ENCODE peak calls at places on chromosomes 1 and 21, in four cellular contexts. H is HCT116, A is transverse colon, E is NB4. M is an unnamed sample.

GRCh38 chr1:97562096-97562495 is 358.7 kb downstream of the DPYD start:
- DNase-seq in H (no peak), A (no peak), E (no peak), M (no peak)

GRCh38 chr1:115717541-115717940 is 51.0 kb downstream of the CASQ2 start:
- DNase-seq in H (peak), A (peak), E (peak), M (peak)

GRCh38 chr1:4771721-4772120 is 117.3 kb downstream of the AJAP1 start:
- DNase-seq in H (no peak), A (no peak), E (no peak), M (no peak)

GRCh38 chr1:1550591-1551432 is 10.4 kb upstream of the TMEM240 start:
- DNase-seq in H (no peak), A (no peak), E (no peak), M (no peak)

GRCh38 chr21:46159841-46160562 is 4.6 kb upstream of the FTCD start:
- DNase-seq in H (no peak), A (no peak), E (no peak), M (peak)

GRCh38 chr1:226274138-226274537 is 34.8 kb downstream of the LIN9 start:
- DNase-seq in H (no peak), A (no peak), E (no peak), M (no peak)

GRCh38 chr1:237507005-237507404 is 383.7 kb downstream of the ZP4 start:
- DNase-seq in H (no peak), A (no peak), E (no peak), M (no peak)

GRCh38 chr1:200496937-200497336 is 87.1 kb upstream of the ZNF281 start:
- DNase-seq in H (no peak), A (no peak), E (no peak), M (no peak)

GRCh38 chr1:2352341-2353214 is 38.8 kb downstream of the MORN1 start:
- DNase-seq in H (no peak), A (no peak), E (no peak), M (no peak)

GRCh38 chr1:167165948-167166702 is 54.6 kb upstream of the POU2F1 start:
- DNase-seq in H (no peak), A (peak), E (no peak), M (no peak)

GRCh38 chr1:118097622-118098348 is 87.2 kb downstream of the SPAG17 start:
- DNase-seq in H (no peak), A (no peak), E (no peak), M (no peak)

GRCh38 chr21:38913120-38913975 is 107.6 kb downstream of the ETS2 start:
- DNase-seq in H (peak), A (peak), E (no peak), M (peak)

GRCh38 chr1:158002630-158003408 is 9.4 kb downstream of the KIRREL1 start:
- DNase-seq in H (no peak), A (no peak), E (no peak), M (no peak)

GRCh38 chr1:232571523-232571922 is 58.4 kb downstream of the SIPA1L2 start:
- DNase-seq in H (no peak), A (no peak), E (peak), M (no peak)

GRCh38 chr1:164611754-164612642 is 53.0 kb downstream of the PBX1 start:
- DNase-seq in H (peak), A (peak), E (no peak), M (peak)

GRCh38 chr1:40648928-40649591 is 16.4 kb downstream of the RIMS3 start:
- DNase-seq in H (no peak), A (no peak), E (no peak), M (no peak)

GRCh38 chr1:21696931-21697330 is 27.8 kb upstream of the RAP1GAP start:
- DNase-seq in H (no peak), A (no peak), E (no peak), M (no peak)

GRCh38 chr1:119582801-119583200 is 65.3 kb downstream of the ZNF697 start:
- DNase-seq in H (peak), A (peak), E (peak), M (no peak)

GRCh38 chr1:51583532-51583931 is 33.4 kb upstream of the OSBPL9 start:
- DNase-seq in H (no peak), A (no peak), E (no peak), M (peak)

GRCh38 chr1:11354893-11355593 is 82.0 kb downstream of the UBIAD1 start:
- DNase-seq in H (no peak), A (no peak), E (no peak), M (no peak)

GRCh38 chr1:193355179-193355578 is 168.8 kb upstream of the B3GALT2 start:
- DNase-seq in H (peak), A (no peak), E (peak), M (no peak)

GRCh38 chr1:182809414-182809957 is 19.9 kb downstream of the NPL start:
- DNase-seq in H (no peak), A (no peak), E (no peak), M (no peak)

GRCh38 chr1:231091853-231092301 is 51.8 kb upstream of the FAM89A start:
- DNase-seq in H (peak), A (peak), E (peak), M (no peak)

GRCh38 chr1:226679853-226680516 is 59.1 kb downstream of the ITPKB start:
- DNase-seq in H (no peak), A (peak), E (peak), M (peak)

GRCh38 chr21:16330340-16331319 is 600.8 kb downstream of the USP25 start:
- DNase-seq in H (peak), A (no peak), E (peak), M (peak)
- H3K4me3 ChIP-seq in H (no peak), A (no peak), E (no peak), M (peak)

DNA sequence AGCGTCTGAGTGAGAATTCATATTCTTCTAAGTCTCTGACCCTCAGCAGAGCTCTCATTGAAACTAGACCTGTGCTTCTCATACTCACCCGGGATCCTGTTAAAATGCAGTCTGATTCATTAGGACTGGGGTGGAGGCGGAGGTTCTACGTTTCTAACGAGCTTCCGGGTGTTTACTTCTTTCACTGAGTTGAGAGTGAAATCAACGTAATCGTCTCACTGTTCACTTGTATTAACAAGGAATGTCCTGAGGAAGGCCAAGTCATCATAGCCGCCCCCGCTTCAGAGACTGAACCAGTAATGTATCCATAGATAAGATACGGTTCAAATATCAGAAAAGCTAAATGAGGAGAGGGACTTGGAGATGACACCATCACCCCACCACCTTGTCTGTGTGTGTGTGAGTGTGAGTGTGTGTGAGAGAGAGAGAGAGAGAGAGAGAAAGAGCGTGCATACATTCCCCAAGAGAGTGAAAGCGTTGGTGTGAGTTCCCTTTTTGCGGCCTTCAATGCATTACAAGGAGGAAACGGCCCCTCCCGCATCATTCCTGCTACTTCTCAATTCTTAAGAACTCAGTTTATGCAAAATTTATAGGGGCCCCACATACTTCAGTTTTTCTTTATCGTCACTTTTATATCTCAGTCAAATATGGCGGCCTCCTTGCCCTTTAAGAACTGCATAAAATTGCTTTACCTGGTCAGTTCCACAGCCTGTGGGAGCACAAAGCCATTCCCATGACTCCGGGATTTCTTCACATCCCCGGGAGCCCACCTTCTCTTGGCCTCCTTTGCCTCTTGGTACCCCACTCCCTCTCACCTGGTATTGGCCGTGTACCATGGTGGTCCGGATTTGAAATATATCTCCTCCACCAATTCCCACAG is 19.8 kb downstream of the KMO start:
- DNase-seq in H (no peak), A (peak), E (peak), M (peak)
- TF ChIP-seq POLR2A in H (no peak), A (peak), E (peak), M (no peak)

GRCh38 chr1:39204441-39205081 is at the start of gene MACF1:
- DNase-seq in H (no peak), A (peak), E (peak), M (peak)
- TF ChIP-seq CTCF in H (no peak), A (peak), E (no peak), M (no peak)

GRCh38 chr1:15949453-15950245 is 26.3 kb downstream of the ZBTB17 start:
- DNase-seq in H (peak), A (peak), E (peak), M (peak)

GRCh38 chr1:15948091-15948591 is 27.8 kb downstream of the ZBTB17 start:
- DNase-seq in H (no peak), A (no peak), E (no peak), M (no peak)

GRCh38 chr1:15950302-15950701 is 25.6 kb downstream of the ZBTB17 start:
- DNase-seq in H (no peak), A (no peak), E (no peak), M (no peak)

GRCh38 chr1:15947382-15948090 is 28.4 kb downstream of the ZBTB17 start:
- DNase-seq in H (no peak), A (no peak), E (no peak), M (no peak)

DNA sequence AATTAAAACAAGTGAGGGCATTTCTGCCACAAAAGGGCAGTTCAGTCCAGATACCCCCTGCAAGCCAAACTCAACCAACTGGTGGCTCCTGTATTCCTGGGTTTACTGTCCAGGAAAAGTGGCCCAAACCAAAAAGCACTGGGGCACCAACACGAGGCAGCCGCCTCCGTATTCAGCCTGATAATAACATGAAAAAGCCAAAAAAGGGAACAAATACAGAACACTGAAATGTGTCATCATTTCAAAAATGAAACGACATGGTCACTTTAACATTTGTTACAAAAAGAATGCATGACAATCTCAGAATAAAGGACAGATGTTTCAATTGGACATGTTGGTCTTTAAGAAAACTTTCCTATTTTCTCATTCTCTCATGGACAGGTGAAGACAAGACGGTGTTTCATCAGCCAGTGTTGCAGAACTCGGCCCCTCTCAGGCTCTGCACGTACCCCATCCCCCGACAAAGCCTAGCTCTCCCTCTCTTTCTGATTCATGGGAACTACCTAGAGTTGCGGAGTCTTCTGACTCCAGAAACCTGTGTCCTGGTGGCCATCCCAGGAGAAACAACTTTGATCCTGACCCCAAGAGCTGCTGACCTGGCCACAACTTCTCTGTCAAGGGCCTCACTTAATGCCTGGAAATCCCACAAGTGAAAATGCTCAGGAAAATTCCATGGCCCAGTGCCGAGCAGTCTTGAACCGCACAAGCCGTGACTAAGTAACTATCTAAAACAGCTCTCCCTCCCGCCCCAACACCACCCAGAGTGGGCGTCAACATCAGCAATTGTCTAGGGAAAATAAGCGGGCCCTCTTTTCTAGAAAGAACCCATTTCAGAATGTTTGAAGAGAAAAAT is 27.1 kb downstream of the ZBTB17 start:
- DNase-seq in H (no peak), A (peak), E (no peak), M (peak)
- H3K4me3 ChIP-seq in H (peak), A (peak), E (no peak), M (peak)

DNA sequence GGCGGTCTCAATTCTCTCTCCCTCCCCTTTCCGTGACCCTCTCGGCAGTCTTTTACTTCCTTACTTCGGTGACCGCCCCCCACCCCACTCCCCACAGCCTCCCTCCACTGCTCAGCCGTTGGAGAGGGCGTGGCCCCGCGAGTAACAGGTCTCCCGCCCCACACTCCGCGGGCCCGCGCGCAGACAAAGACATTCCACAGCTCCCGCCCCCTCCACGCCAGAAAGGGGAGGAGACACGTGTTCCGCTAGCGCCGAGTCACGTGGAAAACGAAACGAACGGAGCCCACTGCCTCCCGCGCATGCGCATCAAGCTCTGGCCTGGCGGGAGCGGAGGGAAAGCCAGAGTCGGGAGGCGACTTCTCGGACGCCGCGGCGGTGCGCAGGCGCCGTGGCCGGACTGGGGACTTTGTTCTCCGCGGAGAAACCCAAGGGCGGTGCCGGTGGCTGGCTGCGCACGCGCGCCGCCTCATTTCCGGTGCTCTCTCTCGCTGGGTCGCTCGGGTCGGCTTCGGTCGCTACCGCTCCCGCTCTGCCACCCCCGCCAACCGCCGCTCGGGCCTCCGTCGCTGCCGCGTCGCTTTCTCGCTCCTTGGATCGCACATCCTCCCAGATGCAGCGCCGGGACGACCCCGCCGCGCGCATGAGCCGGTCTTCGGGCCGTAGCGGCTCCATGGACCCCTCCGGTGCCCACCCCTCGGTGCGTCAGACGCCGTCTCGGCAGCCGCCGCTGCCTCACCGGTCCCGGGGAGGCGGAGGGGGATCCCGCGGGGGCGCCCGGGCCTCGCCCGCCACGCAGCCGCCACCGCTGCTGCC is at the start of gene KHDRBS1:
- DNase-seq in H (peak), A (peak), E (peak), M (peak)
- TF ChIP-seq POLR2A in H (peak), A (peak), E (peak), M (peak)

DNA sequence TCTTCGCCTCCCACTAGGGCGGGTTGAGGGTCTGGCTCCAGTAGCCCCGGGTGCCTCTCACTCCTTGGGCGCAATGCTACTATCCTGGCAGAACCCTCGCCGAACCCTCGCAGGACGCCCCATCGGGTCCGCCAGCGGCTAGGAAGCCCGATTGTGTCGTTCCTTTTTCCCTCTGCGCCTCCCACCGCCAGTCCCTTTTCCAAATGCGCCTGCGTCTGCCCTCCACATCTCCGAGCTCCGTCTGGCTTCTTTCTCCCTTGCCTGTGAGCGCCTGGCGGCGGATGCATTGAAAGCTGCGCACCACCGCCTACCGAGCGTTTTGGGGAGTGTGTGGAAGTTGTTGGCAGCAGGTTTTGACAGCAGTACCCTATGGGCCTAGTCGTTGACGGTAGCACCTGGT is 1.0 kb upstream of the DIRAS3 start:
- DNase-seq in H (no peak), A (no peak), E (no peak), M (peak)
- TF ChIP-seq CTCF in H (no peak), A (no peak), E (no peak), M (peak)

DNA sequence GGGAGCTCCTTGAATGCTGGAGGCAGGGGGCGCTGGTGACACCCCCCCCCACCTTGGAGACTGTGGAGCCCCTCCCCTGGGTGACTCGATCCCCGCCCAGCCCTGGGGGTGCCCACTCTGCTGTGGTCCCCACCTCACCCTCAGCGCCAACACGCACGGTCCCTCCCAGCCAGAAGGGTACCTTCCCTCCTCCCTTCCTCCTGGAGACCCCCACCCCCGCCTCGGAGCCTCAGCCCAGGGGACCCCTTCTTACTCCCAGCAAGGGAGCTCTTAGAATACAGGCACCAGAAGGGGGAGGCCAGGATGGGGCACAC is 5.6 kb downstream of the PLEKHG5 start:
- DNase-seq in H (no peak), A (no peak), E (no peak), M (no peak)
- H3K4me3 ChIP-seq in H (no peak), A (peak), E (no peak), M (no peak)

GRCh38 chr21:36478941-36479340 is 981 bp downstream of the CLDN14 start:
- DNase-seq in H (no peak), A (no peak), E (no peak), M (no peak)

GRCh38 chr21:36479415-36480402 is at the start of gene CLDN14:
- DNase-seq in H (no peak), A (no peak), E (no peak), M (no peak)

GRCh38 chr21:36477001-36477400 is 2.9 kb downstream of the CLDN14 start:
- DNase-seq in H (no peak), A (no peak), E (no peak), M (no peak)

GRCh38 chr21:36477559-36477958 is 2.4 kb downstream of the CLDN14 start:
- DNase-seq in H (no peak), A (no peak), E (no peak), M (no peak)

DNA sequence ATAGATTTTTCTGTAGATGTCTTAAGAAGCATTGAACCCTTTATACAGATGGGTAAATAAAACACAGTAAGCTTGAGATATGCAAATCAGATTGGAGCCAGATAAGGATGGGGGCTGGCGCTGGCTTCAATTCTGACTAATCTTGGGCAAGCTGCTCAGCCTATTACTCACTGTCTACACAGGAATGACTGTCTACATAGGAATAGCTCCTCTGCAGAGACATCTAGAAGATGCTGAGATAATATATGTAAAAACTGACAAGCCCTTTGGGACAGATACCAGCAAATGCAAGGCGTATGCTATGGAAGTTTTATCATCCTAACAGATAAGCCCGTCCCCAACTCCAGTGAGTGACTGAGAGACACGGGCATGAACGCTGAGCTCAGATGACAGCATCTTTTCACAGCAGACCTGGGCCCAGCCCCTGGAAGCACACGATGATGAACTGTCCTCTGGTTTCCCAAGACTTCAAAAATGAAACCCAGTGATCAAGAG is 1.7 kb downstream of the CLDN14 start:
- DNase-seq in H (no peak), A (no peak), E (no peak), M (no peak)
- TF ChIP-seq POLR2A in H (no peak), A (no peak), E (no peak), M (no peak)